ENCODE peak calls at places on chromosomes 5 and 9, in nine cellular contexts. L is fibroblast of lung, Z is heart right ventricle, B is AG04449, E is left ventricle myocardium inferior, T is mesothelial cell of epicardium, H is GM13977, A is HL-60, S is choroid plexus epithelial cell. X is an unnamed sample.

GRCh38 chr9:37410969-37411785 is 11.3 kb upstream of the GRHPR start:
- DNase-seq in L (no peak), Z (no peak), B (no peak), E (no peak), T (no peak), H (peak; percentile 53), A (no peak), S (peak; percentile 43), X (no peak)

GRCh38 chr9:123761905-123762605 is 167.9 kb downstream of the DENND1A start:
- DNase-seq in L (peak; percentile 62), Z (no peak), B (no peak), E (no peak), T (no peak), H (no peak), A (no peak), S (peak; percentile 50), X (no peak)

GRCh38 chr5:16669776-16670175 is 53.0 kb upstream of the RETREG1 start:
- DNase-seq in L (peak; percentile 79), Z (no peak), B (peak; percentile 56), E (no peak), T (no peak), H (no peak), A (no peak), S (peak; percentile 95), X (no peak)

GRCh38 chr5:63959177-63959982 is 2.9 kb downstream of the HTR1A start:
- DNase-seq in L (no peak), Z (no peak), B (no peak), E (no peak), T (peak; percentile 75), H (no peak), A (no peak), S (no peak), X (no peak)

GRCh38 chr9:2209400-2209799 is 194.3 kb downstream of the SMARCA2 start:
- DNase-seq in L (no peak), Z (no peak), B (no peak), E (no peak), T (no peak), H (peak; percentile 19), A (no peak), S (no peak), X (no peak)

GRCh38 chr5:117859161-117859560 is 1129.2 kb downstream of the DTWD2 start:
- DNase-seq in L (no peak), Z (no peak), B (no peak), E (no peak), T (no peak), H (no peak), A (no peak), S (no peak), X (no peak)

GRCh38 chr9:28956111-28956880 is 1383.0 kb upstream of the C9orf72 start:
- DNase-seq in L (no peak), Z (no peak), B (no peak), E (no peak), T (no peak), H (no peak), A (no peak), S (no peak), X (no peak)

GRCh38 chr9:88593537-88594185 is 58.7 kb downstream of the NXNL2 start:
- DNase-seq in L (peak; percentile 52), Z (peak; percentile 79), B (no peak), E (no peak), T (no peak), H (peak; percentile 60), A (peak; percentile 52), S (peak; percentile 84), X (no peak)

GRCh38 chr5:159263569-159263905 is 447 bp downstream of the UBLCP1 start:
- DNase-seq in L (no peak), Z (no peak), B (no peak), E (no peak), T (no peak), H (no peak), A (peak; percentile 3), S (peak; percentile 7), X (no peak)

GRCh38 chr5:148035676-148036075 is 28.1 kb upstream of the SPINK5 start:
- DNase-seq in L (no peak), Z (no peak), B (no peak), E (no peak), T (no peak), H (no peak), A (no peak), S (no peak), X (no peak)

GRCh38 chr9:15622596-15622995 is 69.8 kb downstream of the CCDC171 start:
- DNase-seq in L (peak; percentile 25), Z (no peak), B (no peak), E (no peak), T (no peak), H (no peak), A (no peak), S (peak; percentile 62), X (no peak)

GRCh38 chr9:121827251-121827967 is 176.0 kb downstream of the DAB2IP start:
- DNase-seq in L (no peak), Z (no peak), B (no peak), E (no peak), T (no peak), H (no peak), A (no peak), S (no peak), X (no peak)

GRCh38 chr5:78002690-78003089 is 226.6 kb upstream of the TBCA start:
- DNase-seq in L (no peak), Z (peak; percentile 13), B (no peak), E (no peak), T (no peak), H (no peak), A (no peak), S (no peak), X (no peak)

GRCh38 chr5:156851880-156852279 is 1.8 kb downstream of the PPP1R2B start:
- DNase-seq in L (no peak), Z (no peak), B (no peak), E (no peak), T (no peak), H (no peak), A (no peak), S (no peak), X (no peak)

GRCh38 chr5:154737667-154738320 is 17.4 kb upstream of the LARP1 start:
- DNase-seq in L (peak; percentile 18), Z (no peak), B (no peak), E (no peak), T (no peak), H (no peak), A (no peak), S (no peak), X (no peak)

GRCh38 chr5:179558912-179559279 is 8.5 kb downstream of the RUFY1 start:
- DNase-seq in L (peak; percentile 38), Z (no peak), B (no peak), E (no peak), T (peak; percentile 56), H (peak; percentile 39), A (peak; percentile 35), S (peak; percentile 53), X (no peak)

GRCh38 chr5:127785098-127785927 is 82.1 kb downstream of the CCDC192 start:
- DNase-seq in L (peak; percentile 97), Z (no peak), B (peak; percentile 51), E (no peak), T (no peak), H (no peak), A (no peak), S (peak; percentile 92), X (no peak)

GRCh38 chr9:113876806-113877236 is 712 bp downstream of the ZNF618 start:
- DNase-seq in L (no peak), Z (no peak), B (no peak), E (no peak), T (no peak), H (no peak), A (no peak), S (peak; percentile 32), X (no peak)

GRCh38 chr9:107707419-107707837 is 217.9 kb upstream of the KLF4 start:
- DNase-seq in L (peak; percentile 94), Z (no peak), B (peak; percentile 67), E (no peak), T (no peak), H (no peak), A (no peak), S (peak; percentile 86), X (no peak)

GRCh38 chr5:80777347-80778287 is 122.8 kb upstream of the DHFR start:
- DNase-seq in L (no peak), Z (no peak), B (no peak), E (no peak), T (no peak), H (no peak), A (no peak), S (no peak), X (no peak)

GRCh38 chr5:163951069-163951468 is 445.6 kb downstream of the MAT2B start:
- DNase-seq in L (no peak), Z (peak; percentile 30), B (no peak), E (no peak), T (no peak), H (no peak), A (no peak), S (peak; percentile 10), X (no peak)

GRCh38 chr9:129835860-129836223 is 584 bp downstream of the USP20 start:
- DNase-seq in L (no peak), Z (no peak), B (no peak), E (no peak), T (no peak), H (no peak), A (no peak), S (no peak), X (no peak)

GRCh38 chr5:95664204-95664786 is 17.7 kb downstream of the RFESD start:
- DNase-seq in L (peak; percentile 37), Z (no peak), B (no peak), E (no peak), T (no peak), H (peak; percentile 23), A (no peak), S (peak; percentile 59), X (no peak)

GRCh38 chr5:139251281-139251687 is 42.3 kb upstream of the MATR3 start:
- DNase-seq in L (no peak), Z (no peak), B (no peak), E (no peak), T (no peak), H (peak; percentile 79), A (no peak), S (no peak), X (no peak)
- TF ChIP-seq CTCF in L (peak; percentile 14), Z (peak; percentile 24), B (no peak), E (peak; percentile 34), T (no peak), H (peak; percentile 72), A (no peak), S (peak; percentile 53), X (peak; percentile 17)

GRCh38 chr9:96417051-96417586 is 1.1 kb downstream of the ZNF367 start:
- DNase-seq in L (peak; percentile 74), Z (peak; percentile 90), B (no peak), E (peak; percentile 90), T (peak; percentile 88), H (peak; percentile 91), A (peak; percentile 83), S (peak; percentile 73), X (peak; percentile 75)
- TF ChIP-seq CTCF in L (peak; percentile 3), Z (peak; percentile 38), B (no peak), E (peak; percentile 35), T (no peak), H (no peak), A (no peak), S (peak; percentile 43), X (no peak)

GRCh38 chr5:176388341-176389113 is at the start of the genes HIGD2A and NOP16:
- DNase-seq in L (peak; percentile 98), Z (peak; percentile 100), B (peak; percentile 92), E (peak; percentile 100), T (peak; percentile 96), H (peak; percentile 97), A (peak; percentile 99), S (peak; percentile 99), X (peak; percentile 98)
- TF ChIP-seq CTCF in L (no peak), Z (no peak), B (no peak), E (peak; percentile 26), T (no peak), H (no peak), A (no peak), S (no peak), X (no peak)

GRCh38 chr9:72826954-72827953 is 125.6 kb downstream of the ALDH1A1 start:
- DNase-seq in L (no peak), Z (no peak), B (no peak), E (no peak), T (no peak), H (no peak), A (no peak), S (no peak), X (no peak)
- TF ChIP-seq CTCF in L (no peak), Z (no peak), B (no peak), E (no peak), T (no peak), H (no peak), A (no peak), S (no peak), X (no peak)

X was measured in CD14-positive monocyte.